ENCODE peak calls at places on chromosomes 12 and 14, in four cellular contexts. One of them, this sample, is unnamed.

GRCh38 chr14:37559386-37559785 is 35.7 kb downstream of the FOXA1 start:
- DNase-seq in iPS-NIHi11: no peak
- DNase-seq in NCI-H524: no peak
- DNase-seq in mesendoderm: peak
- DNase-seq in this sample: no peak

GRCh38 chr12:12331896-12332295 is 18.1 kb downstream of the MANSC1 start:
- DNase-seq in iPS-NIHi11: peak
- DNase-seq in NCI-H524: no peak
- DNase-seq in mesendoderm: peak
- DNase-seq in this sample: no peak

GRCh38 chr14:24340606-24341005 is 815 bp upstream of the RIPK3 start:
- DNase-seq in iPS-NIHi11: no peak
- DNase-seq in NCI-H524: no peak
- DNase-seq in mesendoderm: no peak
- DNase-seq in this sample: no peak

GRCh38 chr12:122064780-122065588 is 13.6 kb upstream of the MLXIP start:
- DNase-seq in iPS-NIHi11: peak
- DNase-seq in NCI-H524: peak
- DNase-seq in mesendoderm: peak
- DNase-seq in this sample: no peak

GRCh38 chr14:81727243-81727642 is 193.6 kb upstream of the SEL1L start:
- DNase-seq in iPS-NIHi11: no peak
- DNase-seq in NCI-H524: no peak
- DNase-seq in mesendoderm: no peak
- DNase-seq in this sample: peak

GRCh38 chr12:120640840-120641833 is 711 bp downstream of the CABP1 start:
- DNase-seq in iPS-NIHi11: peak
- DNase-seq in NCI-H524: peak
- DNase-seq in mesendoderm: peak
- DNase-seq in this sample: peak

GRCh38 chr14:73097421-73097820 is 38.9 kb upstream of the PSEN1 start:
- DNase-seq in iPS-NIHi11: no peak
- DNase-seq in NCI-H524: no peak
- DNase-seq in mesendoderm: no peak
- DNase-seq in this sample: no peak

GRCh38 chr14:95507701-95508103 is 8.7 kb downstream of the SYNE3 start:
- DNase-seq in iPS-NIHi11: no peak
- DNase-seq in NCI-H524: no peak
- DNase-seq in mesendoderm: no peak
- DNase-seq in this sample: peak

GRCh38 chr12:48882325-48882687 is 16.6 kb upstream of the RND1 start:
- DNase-seq in iPS-NIHi11: no peak
- DNase-seq in NCI-H524: no peak
- DNase-seq in mesendoderm: peak
- DNase-seq in this sample: no peak

GRCh38 chr14:23942587-23942986 is 11.0 kb upstream of the DHRS4 start:
- DNase-seq in iPS-NIHi11: no peak
- DNase-seq in NCI-H524: no peak
- DNase-seq in mesendoderm: no peak
- DNase-seq in this sample: no peak

GRCh38 chr12:30888241-30888640 is 38.3 kb upstream of the TSPAN11 start:
- DNase-seq in iPS-NIHi11: no peak
- DNase-seq in NCI-H524: no peak
- DNase-seq in mesendoderm: no peak
- DNase-seq in this sample: no peak

GRCh38 chr14:104091061-104091926 is 5.8 kb downstream of the ASPG start:
- DNase-seq in iPS-NIHi11: no peak
- DNase-seq in NCI-H524: peak
- DNase-seq in mesendoderm: no peak
- DNase-seq in this sample: no peak

GRCh38 chr12:28781671-28782652 is 367.1 kb upstream of the FAR2 start:
- DNase-seq in iPS-NIHi11: no peak
- DNase-seq in NCI-H524: no peak
- DNase-seq in mesendoderm: peak
- DNase-seq in this sample: no peak

GRCh38 chr14:49959822-49960408 is 67.0 kb downstream of the ARF6 start:
- DNase-seq in iPS-NIHi11: peak
- DNase-seq in NCI-H524: no peak
- DNase-seq in mesendoderm: no peak
- DNase-seq in this sample: no peak

GRCh38 chr12:45183263-45183662 is 32.6 kb upstream of the ANO6 start:
- DNase-seq in iPS-NIHi11: no peak
- DNase-seq in NCI-H524: no peak
- DNase-seq in mesendoderm: no peak
- DNase-seq in this sample: no peak

GRCh38 chr14:50823051-50823762 is 7.8 kb downstream of the NIN start:
- DNase-seq in iPS-NIHi11: no peak
- DNase-seq in NCI-H524: no peak
- DNase-seq in mesendoderm: peak
- DNase-seq in this sample: no peak

GRCh38 chr12:117967512-117967911 is 1.3 kb downstream of the KSR2 start:
- DNase-seq in iPS-NIHi11: no peak
- DNase-seq in NCI-H524: no peak
- DNase-seq in mesendoderm: no peak
- DNase-seq in this sample: no peak

GRCh38 chr14:100711117-100711462 is 15.6 kb upstream of the DLK1 start:
- DNase-seq in iPS-NIHi11: no peak
- DNase-seq in NCI-H524: no peak
- DNase-seq in mesendoderm: no peak
- DNase-seq in this sample: no peak

GRCh38 chr14:99603471-99603933 is 505 bp downstream of the CCDC85C start:
- DNase-seq in iPS-NIHi11: no peak
- DNase-seq in NCI-H524: peak
- DNase-seq in mesendoderm: peak
- DNase-seq in this sample: no peak

GRCh38 chr12:68477256-68477655 is 133.4 kb upstream of the RAP1B start:
- DNase-seq in iPS-NIHi11: no peak
- DNase-seq in NCI-H524: no peak
- DNase-seq in mesendoderm: no peak
- DNase-seq in this sample: no peak

GRCh38 chr14:104650057-104650980 is 39.1 kb upstream of the INF2 start:
- DNase-seq in iPS-NIHi11: peak
- DNase-seq in NCI-H524: peak
- DNase-seq in mesendoderm: peak
- DNase-seq in this sample: peak

GRCh38 chr14:50846171-50846880 is 15.4 kb upstream of the NIN start:
- DNase-seq in iPS-NIHi11: no peak
- DNase-seq in NCI-H524: no peak
- DNase-seq in mesendoderm: no peak
- DNase-seq in this sample: no peak

GRCh38 chr14:90523544-90523943 is 126.7 kb downstream of the CALM1 start:
- DNase-seq in iPS-NIHi11: no peak
- DNase-seq in NCI-H524: no peak
- DNase-seq in mesendoderm: no peak
- DNase-seq in this sample: no peak

GRCh38 chr12:49899921-49900320 is 3.8 kb downstream of the FAIM2 start:
- DNase-seq in iPS-NIHi11: no peak
- DNase-seq in NCI-H524: no peak
- DNase-seq in mesendoderm: no peak
- DNase-seq in this sample: no peak

GRCh38 chr14:95523051-95523817 is 6.8 kb upstream of the SYNE3 start:
- DNase-seq in iPS-NIHi11: no peak
- DNase-seq in NCI-H524: no peak
- DNase-seq in mesendoderm: peak
- DNase-seq in this sample: no peak

GRCh38 chr14:65095633-65096205 is 6.6 kb downstream of the MAX start:
- DNase-seq in iPS-NIHi11: no peak
- DNase-seq in NCI-H524: no peak
- DNase-seq in mesendoderm: no peak
- DNase-seq in this sample: peak

GRCh38 chr14:92259613-92260357 is 63.2 kb upstream of the SLC24A4 start:
- DNase-seq in iPS-NIHi11: no peak
- DNase-seq in NCI-H524: no peak
- DNase-seq in mesendoderm: no peak
- DNase-seq in this sample: no peak

GRCh38 chr12:67352682-67353081 is 83.5 kb downstream of the CAND1 start:
- DNase-seq in iPS-NIHi11: no peak
- DNase-seq in NCI-H524: no peak
- DNase-seq in mesendoderm: no peak
- DNase-seq in this sample: no peak

GRCh38 chr14:50542941-50543418 is 10.6 kb upstream of the MAP4K5 start:
- DNase-seq in iPS-NIHi11: peak
- DNase-seq in NCI-H524: peak
- DNase-seq in mesendoderm: peak
- DNase-seq in this sample: no peak

This sample was measured in sciatic nerve.